ENCODE peak calls at places on chromosomes 13 and 19, in ten cellular contexts. P is Caco-2; Y is tibial nerve; Z is effector memory CD4-positive, alpha-beta T cell; S is aorta; X is GM23338; C is pancreas; E is cardiac muscle cell; W is adipocyte; U is heart right ventricle. V is an unnamed sample. For H3K4me1, the result is how much of the 10 kb centered on the place peaks cover.

GRCh38 chr13:103516009-103516795 is 450.0 kb upstream of the SLC10A2 start:
- DNase-seq in P (no peak), Y (no peak), Z (no peak), S (no peak), X (peak), W (no peak), C (no peak), E (no peak), U (no peak), V (no peak)

GRCh38 chr13:104014803-104015645 is 948.8 kb upstream of the SLC10A2 start:
- DNase-seq in C (no peak), U (no peak), W (no peak), S (no peak), Z (no peak), E (no peak), X (no peak), P (no peak), Y (no peak), V (no peak)

GRCh38 chr13:84951128-84951527 is 848.1 kb downstream of the SLITRK6 start:
- DNase-seq in S (no peak), U (no peak), P (no peak), W (no peak), Z (no peak), E (no peak), C (no peak), Y (no peak), X (no peak), V (no peak)

GRCh38 chr19:3003046-3003445 is 25.7 kb downstream of the TLE6 start:
- DNase-seq in C (no peak), Z (no peak), U (no peak), E (no peak), S (no peak), Y (no peak), P (no peak), W (no peak), X (no peak), V (no peak)

GRCh38 chr13:99339736-99340392 is 32.7 kb upstream of the GPR183 start:
- DNase-seq in E (no peak), Y (no peak), W (peak), S (no peak), Z (peak), X (no peak), U (no peak), P (no peak), C (no peak), V (no peak)

GRCh38 chr13:91539458-91540156 is 141.2 kb downstream of the GPC5 start:
- DNase-seq in X (no peak), Y (no peak), S (no peak), P (peak), U (no peak), C (no peak), E (no peak), Z (no peak), W (no peak), V (no peak)

GRCh38 chr19:4374451-4375163 is 25.7 kb downstream of the SH3GL1 start:
- DNase-seq in U (peak), X (no peak), P (peak), Z (no peak), E (no peak), S (peak), Y (peak), W (peak), C (peak), V (no peak)

GRCh38 chr19:45421953-45422498 is 1.7 kb downstream of the ERCC1 start:
- DNase-seq in S (no peak), P (no peak), Y (no peak), X (no peak), W (no peak), Z (no peak), U (no peak), E (no peak), C (no peak), V (no peak)

GRCh38 chr19:31160346-31160926 is 188.8 kb downstream of the TSHZ3 start:
- DNase-seq in X (no peak), S (no peak), Z (no peak), P (no peak), C (no peak), Y (no peak), U (no peak), W (peak), E (no peak), V (no peak)

GRCh38 chr13:94495806-94496205 is 16.3 kb upstream of the DCT start:
- DNase-seq in Z (no peak), P (no peak), S (no peak), W (no peak), X (no peak), Y (no peak), U (no peak), C (no peak), E (no peak), V (no peak)

DNA sequence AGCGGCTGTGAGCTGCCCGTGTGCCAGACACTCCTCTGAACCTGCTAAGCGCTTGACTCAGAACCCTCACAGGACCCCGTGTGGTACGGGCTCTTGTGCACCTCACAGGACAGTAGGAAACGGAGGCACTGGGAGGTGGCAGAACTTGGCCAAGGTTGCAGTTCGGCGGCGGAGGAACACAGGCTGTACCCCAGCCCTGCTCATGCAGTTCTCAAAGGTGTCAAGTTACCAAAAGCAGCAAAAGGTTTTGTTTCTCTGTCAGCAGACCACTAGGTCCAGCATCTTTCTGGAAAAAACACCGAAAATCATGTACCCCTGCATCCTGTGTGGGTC is 21.6 kb downstream of the CFAP97D2 start:
- DNase-seq in Y (no peak), Z (no peak), C (no peak), S (no peak), E (peak), P (no peak), U (no peak), X (peak), W (peak), V (no peak)
- H3K4me3 ChIP-seq in Y (no peak), Z (no peak), C (no peak), S (no peak), E (no peak), P (no peak), U (no peak), X (peak), W (peak), V (no peak)

DNA sequence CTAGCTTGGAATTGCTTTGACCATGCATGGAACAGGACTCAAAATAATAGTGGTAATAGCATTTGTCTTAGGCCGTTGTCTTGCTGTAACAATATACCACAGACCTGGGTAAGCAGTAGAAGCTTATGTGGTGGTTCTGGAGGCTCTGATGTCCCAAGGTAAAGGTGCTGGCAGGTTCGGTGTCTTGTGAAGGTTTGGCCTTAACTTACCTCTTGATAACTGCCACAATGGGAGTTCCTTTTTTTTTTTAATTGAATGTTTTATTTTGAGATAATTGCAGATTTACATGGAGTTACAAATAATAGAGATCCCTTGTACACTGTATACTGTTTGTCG is 5.8 kb downstream of the RPL21 start:
- DNase-seq in X (no peak), W (no peak), Z (no peak), C (no peak), U (no peak), S (no peak), E (no peak), Y (no peak), P (no peak), V (no peak)
- H3K4me1 ChIP-seq in X (under half), W (under half), Z (under half), C (under half), U (under half), S (under half), E (under half), Y (under half), P (under half), V (under half)

GRCh38 chr13:73908809-73909208 is 225.4 kb downstream of the KLF12 start:
- DNase-seq in S (no peak), E (no peak), Z (no peak), Y (no peak), C (no peak), U (no peak), X (no peak), P (no peak), W (no peak), V (no peak)

GRCh38 chr13:73918691-73919090 is 215.5 kb downstream of the KLF12 start:
- DNase-seq in U (no peak), W (no peak), P (no peak), S (no peak), E (no peak), Y (no peak), C (no peak), Z (no peak), X (no peak), V (no peak)

GRCh38 chr13:73914119-73914518 is 220.1 kb downstream of the KLF12 start:
- DNase-seq in E (no peak), P (no peak), C (no peak), X (no peak), U (no peak), W (no peak), Y (no peak), S (no peak), Z (no peak), V (no peak)

GRCh38 chr13:73910733-73911132 is 223.5 kb downstream of the KLF12 start:
- DNase-seq in S (no peak), P (no peak), W (no peak), Y (no peak), C (no peak), E (no peak), U (no peak), Z (no peak), X (no peak), V (no peak)

GRCh38 chr13:73913043-73913740 is 221.0 kb downstream of the KLF12 start:
- DNase-seq in S (no peak), P (no peak), Y (no peak), U (no peak), X (no peak), W (peak), Z (no peak), E (no peak), C (no peak), V (no peak)
- H3K4me3 ChIP-seq in S (no peak), P (no peak), Y (no peak), U (no peak), X (no peak), W (peak), Z (no peak), E (no peak), C (no peak), V (no peak)

GRCh38 chr19:18763674-18764590 is 27.2 kb downstream of the COMP start:
- DNase-seq in P (no peak), Y (no peak), W (no peak), U (no peak), Z (no peak), C (no peak), X (no peak), S (no peak), E (no peak), V (no peak)

GRCh38 chr19:18760440-18761383 is 30.4 kb downstream of the COMP start:
- DNase-seq in Y (no peak), E (no peak), C (no peak), X (no peak), U (no peak), S (no peak), W (no peak), P (no peak), Z (no peak), V (no peak)

GRCh38 chr19:18759435-18760426 is 31.4 kb downstream of the COMP start:
- DNase-seq in P (no peak), Y (no peak), Z (no peak), C (no peak), U (no peak), E (no peak), W (no peak), S (no peak), X (no peak), V (no peak)

GRCh38 chr19:18762125-18763023 is 28.7 kb downstream of the COMP start:
- DNase-seq in C (peak), S (peak), Y (peak), Z (no peak), X (peak), E (peak), W (no peak), P (no peak), U (peak), V (no peak)

DNA sequence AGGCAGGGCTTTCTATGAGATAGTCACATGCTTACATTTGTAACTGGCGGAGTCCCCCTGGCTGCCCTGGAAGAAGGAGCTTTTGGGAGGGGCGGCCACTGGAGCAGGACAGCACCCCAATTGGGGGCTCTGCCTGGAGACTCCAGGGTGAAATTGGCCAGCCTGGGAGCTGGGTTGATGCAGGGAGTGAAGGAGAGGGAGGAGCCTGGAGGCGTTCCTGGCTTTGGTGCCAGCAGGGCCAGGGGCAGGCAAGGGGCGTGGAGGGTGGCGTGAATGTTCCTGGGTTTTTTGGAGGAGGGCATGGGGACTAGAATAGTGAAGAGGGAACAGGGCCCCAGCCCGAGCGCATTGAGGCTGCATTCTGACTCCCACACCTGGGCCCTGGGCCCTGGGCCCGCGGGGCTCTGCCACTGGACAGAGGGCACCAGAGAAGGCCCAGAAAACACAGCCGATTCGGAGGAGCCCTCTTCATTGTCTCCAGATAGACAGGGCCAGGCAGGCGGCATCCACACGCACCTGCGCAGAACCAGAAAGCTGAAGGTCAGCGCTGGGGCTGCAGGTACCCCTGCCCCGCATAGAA is 29.5 kb downstream of the COMP start:
- DNase-seq in W (no peak), X (no peak), P (no peak), U (no peak), Y (no peak), E (no peak), C (no peak), S (no peak), Z (no peak), V (no peak)
- H3K4me1 ChIP-seq in W (under half), X (under half), P (under half), U (under half), Y (under half), E (under half), C (under half), S (under half), Z (under half), V (under half)

GRCh38 chr19:38389957-38390924 is 1.7 kb downstream of the SPRED3 start:
- DNase-seq in S (no peak), Y (no peak), U (no peak), C (no peak), E (no peak), Z (no peak), P (no peak), X (no peak), W (no peak), V (no peak)
- H3K4me3 ChIP-seq in S (no peak), Y (no peak), U (no peak), C (no peak), E (no peak), Z (no peak), P (no peak), X (peak), W (no peak), V (peak)

GRCh38 chr13:77329133-77330008 is 2.5 kb upstream of the MYCBP2 start:
- DNase-seq in S (peak), Y (peak), E (peak), Z (peak), W (peak), X (peak), U (peak), P (peak), C (peak), V (peak)
- H3K4me1 ChIP-seq in S (under half), Y (under half), E (under half), Z (under half), W (under half), X (under half), U (under half), P (under half), C (under half), V (under half)

GRCh38 chr19:47107953-47108746 is 5.4 kb downstream of the ZC3H4 start:
- DNase-seq in C (no peak), S (no peak), Y (no peak), Z (no peak), W (no peak), E (no peak), X (no peak), P (no peak), U (no peak), V (no peak)
- H3K4me3 ChIP-seq in C (no peak), S (no peak), Y (no peak), Z (peak), W (no peak), E (no peak), X (peak), P (no peak), U (no peak), V (no peak)